ENCODE peak calls at places on chromosomes 11 and 22, in seven cellular contexts. V, J, X, S, M, Q and N are unnamed samples.

GRCh38 chr11:2512431-2513407 is 67.9 kb downstream of the KCNQ1 start:
- DNase-seq in V (peak; percentile 2), J (peak; percentile 23), X (peak; percentile 41), S (peak; percentile 15), M (no peak), Q (peak; percentile 9), N (peak; percentile 22)

GRCh38 chr11:14144905-14145304 is 182.4 kb downstream of the SPON1 start:
- DNase-seq in V (no peak), J (no peak), X (no peak), S (no peak), M (no peak), Q (no peak), N (no peak)

GRCh38 chr11:95134491-95134890 is 44.8 kb downstream of the ENDOD1 start:
- DNase-seq in V (no peak), J (no peak), X (no peak), S (no peak), M (no peak), Q (no peak), N (no peak)

GRCh38 chr11:67280341-67280790 is 8.7 kb upstream of the ANKRD13D start:
- DNase-seq in V (no peak), J (no peak), X (peak; percentile 40), S (no peak), M (no peak), Q (no peak), N (peak; percentile 47)

GRCh38 chr11:62792193-62792575 is 378 bp upstream of the TMEM223 start:
- DNase-seq in V (no peak), J (no peak), X (no peak), S (no peak), M (no peak), Q (no peak), N (peak; percentile 54)

GRCh38 chr22:45284705-45285305 is at the start of gene UPK3A:
- DNase-seq in V (peak; percentile 89), J (peak; percentile 91), X (peak; percentile 87), S (no peak), M (no peak), Q (peak; percentile 76), N (peak; percentile 90)

GRCh38 chr11:123173040-123173855 is 21.8 kb downstream of the CLMP start:
- DNase-seq in V (no peak), J (no peak), X (no peak), S (no peak), M (peak; percentile 97), Q (no peak), N (no peak)

GRCh38 chr11:27700351-27701261 is at the start of gene BDNF:
- DNase-seq in V (no peak), J (no peak), X (no peak), S (peak; percentile 27), M (no peak), Q (no peak), N (no peak)

GRCh38 chr22:35436421-35436820 is 36.5 kb downstream of the MCM5 start:
- DNase-seq in V (no peak), J (no peak), X (no peak), S (no peak), M (no peak), Q (no peak), N (no peak)

GRCh38 chr11:64562723-64563351 is 28.2 kb upstream of the SLC22A12 start:
- DNase-seq in V (no peak), J (no peak), X (peak; percentile 22), S (no peak), M (no peak), Q (no peak), N (no peak)

GRCh38 chr11:71914617-71915189 is 13.7 kb downstream of the XNDC1N start:
- DNase-seq in V (no peak), J (no peak), X (no peak), S (no peak), M (no peak), Q (no peak), N (no peak)

GRCh38 chr11:12126352-12127019 is 16.1 kb downstream of the MICAL2 start:
- DNase-seq in V (no peak), J (no peak), X (peak; percentile 69), S (no peak), M (no peak), Q (no peak), N (no peak)

GRCh38 chr11:92888701-92889100 is 80.8 kb upstream of the MTNR1B start:
- DNase-seq in V (no peak), J (no peak), X (no peak), S (no peak), M (no peak), Q (no peak), N (no peak)

GRCh38 chr22:25774575-25775026 is 32.6 kb downstream of the MYO18B start:
- DNase-seq in V (peak; percentile 12), J (no peak), X (no peak), S (no peak), M (no peak), Q (no peak), N (no peak)

GRCh38 chr11:64655901-64656601 is 65.0 kb downstream of the SLC22A12 start:
- DNase-seq in V (no peak), J (no peak), X (no peak), S (no peak), M (no peak), Q (no peak), N (no peak)

GRCh38 chr11:115170133-115170815 is 333.9 kb downstream of the CADM1 start:
- DNase-seq in V (no peak), J (no peak), X (no peak), S (peak; percentile 35), M (peak; percentile 32), Q (peak; percentile 17), N (no peak)

GRCh38 chr22:37020192-37020479 is 594 bp downstream of the MPST start:
- DNase-seq in V (no peak), J (peak; percentile 58), X (no peak), S (peak; percentile 41), M (no peak), Q (no peak), N (peak; percentile 71)

GRCh38 chr11:125091247-125091876 is 20.1 kb downstream of the TMEM218 start:
- DNase-seq in V (peak; percentile 20), J (no peak), X (peak; percentile 43), S (no peak), M (peak; percentile 70), Q (no peak), N (no peak)

GRCh38 chr11:1035577-1036283 is 788 bp downstream of the MUC6 start:
- DNase-seq in V (no peak), J (no peak), X (no peak), S (no peak), M (no peak), Q (no peak), N (no peak)

GRCh38 chr22:43000441-43001175 is 14.3 kb downstream of the PACSIN2 start:
- DNase-seq in V (no peak), J (no peak), X (peak; percentile 38), S (peak; percentile 43), M (no peak), Q (no peak), N (peak; percentile 12)

GRCh38 chr22:49201046-49201970 is 626.4 kb downstream of the BRD1 start:
- DNase-seq in V (no peak), J (peak; percentile 13), X (peak; percentile 32), S (no peak), M (no peak), Q (no peak), N (no peak)

GRCh38 chr11:63868399-63869064 is 29.6 kb downstream of the MARK2 start:
- DNase-seq in V (no peak), J (no peak), X (no peak), S (no peak), M (no peak), Q (no peak), N (no peak)

GRCh38 chr11:76672431-76673163 is 2.0 kb upstream of the LRRC32 start:
- DNase-seq in V (peak; percentile 94), J (no peak), X (no peak), S (peak; percentile 77), M (no peak), Q (no peak), N (peak; percentile 25)

GRCh38 chr22:37428649-37429586 is 1.6 kb upstream of the ELFN2 start:
- DNase-seq in V (peak; percentile 67), J (peak; percentile 47), X (no peak), S (peak; percentile 85), M (peak; percentile 19), Q (peak; percentile 31), N (no peak)

GRCh38 chr11:68213135-68213515 is at the start of gene KMT5B:
- DNase-seq in V (peak; percentile 78), J (peak; percentile 59), X (no peak), S (peak; percentile 66), M (peak; percentile 15), Q (peak; percentile 43), N (peak; percentile 75)

GRCh38 chr22:23695748-23696325 is 5.0 kb downstream of the RGL4 start:
- DNase-seq in V (no peak), J (no peak), X (no peak), S (no peak), M (no peak), Q (no peak), N (no peak)

GRCh38 chr11:910044-910588 is 494 bp downstream of the CHID1 start:
- DNase-seq in V (no peak), J (no peak), X (no peak), S (no peak), M (no peak), Q (no peak), N (no peak)

GRCh38 chr11:108647701-108648527 is 17.0 kb upstream of the DDX10 start:
- DNase-seq in V (peak; percentile 63), J (peak; percentile 67), X (peak; percentile 60), S (no peak), M (peak; percentile 76), Q (peak; percentile 63), N (peak; percentile 69)

GRCh38 chr11:77386178-77386577 is 84.7 kb upstream of the GDPD4 start:
- DNase-seq in V (no peak), J (no peak), X (no peak), S (no peak), M (no peak), Q (no peak), N (no peak)

GRCh38 chr11:131195801-131196517 is 174.5 kb upstream of the NTM start:
- DNase-seq in V (no peak), J (peak; percentile 71), X (peak; percentile 61), S (no peak), M (peak; percentile 57), Q (peak; percentile 65), N (peak; percentile 36)

GRCh38 chr11:30049214-30049613 is 32.4 kb upstream of the KCNA4 start:
- DNase-seq in V (no peak), J (no peak), X (no peak), S (no peak), M (no peak), Q (no peak), N (no peak)

GRCh38 chr22:32698926-32699619 is 102.4 kb upstream of the TIMP3 start:
- DNase-seq in V (no peak), J (no peak), X (no peak), S (no peak), M (no peak), Q (peak; percentile 40), N (no peak)